ENCODE peak calls at places on chromosomes 1 and 21, in four cellular contexts. One of them, this sample, is unnamed.
A peak's percentile ranks its signal among the peaks of the same experiment; 100 is the strongest.

GRCh38 chr21:28793043-28793442 is 199.6 kb downstream of the LTN1 start:
- DNase-seq in H9: no peak
- DNase-seq in IMR-90: peak; percentile 73
- DNase-seq in H1: no peak
- DNase-seq in this sample: peak; percentile 45

GRCh38 chr1:217273866-217274265 is 357.0 kb downstream of the GPATCH2 start:
- DNase-seq in H1: no peak
- DNase-seq in H9: no peak
- DNase-seq in IMR-90: peak; percentile 58
- DNase-seq in this sample: no peak

GRCh38 chr1:242546441-242546840 is 21.9 kb upstream of the PLD5 start:
- DNase-seq in H1: no peak
- DNase-seq in H9: no peak
- DNase-seq in IMR-90: no peak
- DNase-seq in this sample: no peak

GRCh38 chr1:58782308-58783089 is 1.3 kb downstream of the JUN start:
- DNase-seq in H9: peak; percentile 67
- DNase-seq in IMR-90: peak; percentile 22
- DNase-seq in H1: no peak
- DNase-seq in this sample: peak; percentile 43

GRCh38 chr1:75811211-75811981 is 14.7 kb downstream of the MSH4 start:
- DNase-seq in IMR-90: peak; percentile 63
- DNase-seq in H9: no peak
- DNase-seq in H1: no peak
- DNase-seq in this sample: no peak

GRCh38 chr1:63112155-63112914 is 210.0 kb upstream of the FOXD3 start:
- DNase-seq in IMR-90: peak; percentile 31
- DNase-seq in H9: no peak
- DNase-seq in H1: peak; percentile 17
- DNase-seq in this sample: peak; percentile 87

GRCh38 chr1:6128276-6129081 is 51.6 kb downstream of the CHD5 start:
- DNase-seq in H1: no peak
- DNase-seq in H9: no peak
- DNase-seq in IMR-90: no peak
- DNase-seq in this sample: no peak

GRCh38 chr1:75426688-75427087 is 184.2 kb downstream of the SLC44A5 start:
- DNase-seq in H1: no peak
- DNase-seq in H9: no peak
- DNase-seq in IMR-90: no peak
- DNase-seq in this sample: no peak

GRCh38 chr1:17529381-17529780 is 10.1 kb upstream of the ARHGEF10L start:
- DNase-seq in H1: no peak
- DNase-seq in H9: no peak
- DNase-seq in IMR-90: no peak
- DNase-seq in this sample: no peak

GRCh38 chr1:153532161-153532560 is 3.6 kb downstream of the S100A6 start:
- DNase-seq in H9: no peak
- DNase-seq in H1: no peak
- DNase-seq in IMR-90: no peak
- DNase-seq in this sample: no peak

GRCh38 chr1:54543729-54544496 is 4.1 kb upstream of the ACOT11 start:
- DNase-seq in IMR-90: peak; percentile 84
- DNase-seq in H1: no peak
- DNase-seq in H9: no peak
- DNase-seq in this sample: no peak

GRCh38 chr1:36089393-36090121 is 865 bp downstream of the ADPRS start:
- DNase-seq in IMR-90: peak; percentile 58
- DNase-seq in H1: no peak
- DNase-seq in H9: no peak
- DNase-seq in this sample: peak; percentile 72

GRCh38 chr1:39160703-39161102 is 43.8 kb upstream of the MACF1 start:
- DNase-seq in H9: no peak
- DNase-seq in H1: no peak
- DNase-seq in IMR-90: no peak
- DNase-seq in this sample: no peak

GRCh38 chr21:26835027-26835713 is 10.0 kb downstream of the ADAMTS1 start:
- DNase-seq in IMR-90: peak; percentile 85
- DNase-seq in H1: no peak
- DNase-seq in H9: no peak
- DNase-seq in this sample: peak; percentile 61

GRCh38 chr1:66833112-66833511 is 32.0 kb upstream of the INSL5 start:
- DNase-seq in H1: no peak
- DNase-seq in H9: no peak
- DNase-seq in IMR-90: no peak
- DNase-seq in this sample: no peak

GRCh38 chr1:2233468-2233867 is 5.3 kb downstream of the SKI start:
- DNase-seq in H1: no peak
- DNase-seq in IMR-90: no peak
- DNase-seq in H9: peak; percentile 28
- DNase-seq in this sample: no peak

GRCh38 chr1:222464841-222465210 is 83.1 kb downstream of the HHIPL2 start:
- DNase-seq in H9: peak; percentile 56
- DNase-seq in H1: peak; percentile 46
- DNase-seq in IMR-90: peak; percentile 73
- DNase-seq in this sample: peak; percentile 80

GRCh38 chr1:150559627-150560010 is 10.4 kb downstream of the ADAMTSL4 start:
- DNase-seq in H9: no peak
- DNase-seq in H1: no peak
- DNase-seq in IMR-90: no peak
- DNase-seq in this sample: no peak

GRCh38 chr1:55214903-55215193 is 316 bp downstream of the USP24 start:
- DNase-seq in H9: peak; percentile 58
- DNase-seq in IMR-90: peak; percentile 49
- DNase-seq in H1: no peak
- DNase-seq in this sample: peak; percentile 76

GRCh38 chr1:108816049-108816882 is 40.6 kb downstream of the AKNAD1 start:
- DNase-seq in H9: peak; percentile 63
- DNase-seq in H1: peak; percentile 17
- DNase-seq in IMR-90: peak; percentile 93
- DNase-seq in this sample: peak; percentile 82

GRCh38 chr1:192602757-192603156 is 27.2 kb downstream of the RGS1 start:
- DNase-seq in IMR-90: no peak
- DNase-seq in H1: no peak
- DNase-seq in H9: no peak
- DNase-seq in this sample: no peak

GRCh38 chr1:152035406-152036315 is 1.1 kb downstream of the S100A11 start:
- DNase-seq in IMR-90: no peak
- DNase-seq in H1: no peak
- DNase-seq in H9: no peak
- DNase-seq in this sample: peak; percentile 61

GRCh38 chr1:6027591-6027990 is 18.1 kb upstream of the KCNAB2 start:
- DNase-seq in H9: no peak
- DNase-seq in H1: no peak
- DNase-seq in IMR-90: no peak
- DNase-seq in this sample: no peak

GRCh38 chr1:156502749-156503671 is 2.4 kb upstream of the MEF2D start:
- DNase-seq in H9: peak; percentile 96
- DNase-seq in H1: peak; percentile 83
- DNase-seq in IMR-90: peak; percentile 98
- DNase-seq in this sample: peak; percentile 99

GRCh38 chr1:41377397-41377796 is 16.2 kb downstream of the FOXO6 start:
- DNase-seq in IMR-90: no peak
- DNase-seq in H9: no peak
- DNase-seq in H1: no peak
- DNase-seq in this sample: no peak

GRCh38 chr1:2210084-2210653 is 15.6 kb upstream of the FAAP20 start:
- DNase-seq in H9: no peak
- DNase-seq in IMR-90: no peak
- DNase-seq in H1: no peak
- DNase-seq in this sample: no peak

GRCh38 chr1:245310605-245311531 is 156.1 kb downstream of the KIF26B start:
- DNase-seq in H9: peak; percentile 51
- DNase-seq in H1: no peak
- DNase-seq in IMR-90: no peak
- DNase-seq in this sample: peak; percentile 65

GRCh38 chr1:192706936-192707335 is 71.0 kb downstream of the RGS13 start:
- DNase-seq in IMR-90: peak; percentile 19
- DNase-seq in H1: no peak
- DNase-seq in H9: no peak
- DNase-seq in this sample: no peak

GRCh38 chr1:10519016-10519417 is 44.3 kb downstream of the PEX14 start:
- DNase-seq in H9: no peak
- DNase-seq in H1: no peak
- DNase-seq in IMR-90: no peak
- DNase-seq in this sample: no peak

GRCh38 chr1:41476807-41477361 is 7.6 kb downstream of the EDN2 start:
- DNase-seq in IMR-90: no peak
- DNase-seq in H9: no peak
- DNase-seq in H1: no peak
- DNase-seq in this sample: no peak

GRCh38 chr1:208201241-208201640 is 42.9 kb downstream of the PLXNA2 start:
- DNase-seq in IMR-90: peak; percentile 91
- DNase-seq in H1: no peak
- DNase-seq in H9: no peak
- DNase-seq in this sample: no peak

GRCh38 chr1:201137579-201138310 is 10.8 kb upstream of the ASCL5 start:
- DNase-seq in H9: no peak
- DNase-seq in H1: no peak
- DNase-seq in IMR-90: peak; percentile 97
- DNase-seq in this sample: no peak

GRCh38 chr21:40516336-40516735 is 330.6 kb downstream of the DSCAM start:
- DNase-seq in H9: no peak
- DNase-seq in IMR-90: no peak
- DNase-seq in H1: no peak
- DNase-seq in this sample: peak; percentile 76

GRCh38 chr1:207304710-207305151 is 16.7 kb upstream of the CD55 start:
- DNase-seq in IMR-90: peak; percentile 74
- DNase-seq in H9: no peak
- DNase-seq in H1: no peak
- DNase-seq in this sample: no peak

GRCh38 chr1:204313675-204314074 is 46.1 kb downstream of the PLEKHA6 start:
- DNase-seq in IMR-90: no peak
- DNase-seq in H1: no peak
- DNase-seq in H9: no peak
- DNase-seq in this sample: no peak

GRCh38 chr1:210231846-210232523 is 611 bp upstream of the SERTAD4 start:
- DNase-seq in IMR-90: no peak
- DNase-seq in H9: no peak
- DNase-seq in H1: no peak
- DNase-seq in this sample: peak; percentile 31

GRCh38 chr1:12305377-12305776 is 75.5 kb downstream of the VPS13D start:
- DNase-seq in H9: no peak
- DNase-seq in IMR-90: no peak
- DNase-seq in H1: no peak
- DNase-seq in this sample: no peak

GRCh38 chr1:166859597-166859996 is 16.5 kb downstream of the TADA1 start:
- DNase-seq in H9: no peak
- DNase-seq in H1: no peak
- DNase-seq in IMR-90: no peak
- DNase-seq in this sample: peak; percentile 92

DNA sequence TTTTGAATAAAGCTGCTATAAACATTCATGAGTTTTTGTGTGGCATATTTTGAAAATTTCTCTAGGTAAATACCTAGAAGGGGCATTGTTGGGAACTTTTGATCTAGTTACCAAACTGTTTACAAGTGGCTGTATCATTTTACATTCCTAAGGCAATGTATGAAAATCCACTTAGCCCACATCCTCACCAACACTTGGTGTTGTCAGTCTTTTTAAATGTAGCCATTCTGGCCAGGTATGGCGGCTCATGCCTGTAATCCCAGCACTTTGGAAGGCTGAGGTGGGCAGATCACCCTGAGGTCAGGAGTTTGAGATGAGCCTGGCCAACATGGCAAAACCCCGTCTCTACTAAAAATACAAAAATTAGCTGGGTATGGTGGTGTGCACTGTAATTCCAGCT is 5.9 kb upstream of the KCNE2 start:
- DNase-seq in H9: no peak
- DNase-seq in IMR-90: no peak
- DNase-seq in H1: no peak
- DNase-seq in this sample: no peak
- H2BK5ac ChIP-seq in H9: no peak overlapping the region
- H2BK5ac ChIP-seq in IMR-90: no peak overlapping the region
- H2BK5ac ChIP-seq in H1: no peak overlapping the region
- H2BK5ac ChIP-seq in this sample: no peak overlapping the region

GRCh38 chr1:247465796-247466195 is 7.9 kb upstream of the OR2B11 start:
- DNase-seq in H9: no peak
- DNase-seq in H1: no peak
- DNase-seq in IMR-90: no peak
- DNase-seq in this sample: no peak
- H3K56ac ChIP-seq in H9: no peak overlapping the region
- H3K56ac ChIP-seq in H1: no peak overlapping the region
- H3K56ac ChIP-seq in IMR-90: no peak overlapping the region
- H3K56ac ChIP-seq in this sample: no peak overlapping the region

GRCh38 chr21:32278518-32279376 is at the start of gene MIS18A:
- DNase-seq in IMR-90: peak; percentile 96
- DNase-seq in H1: peak; percentile 80
- DNase-seq in H9: peak; percentile 95
- DNase-seq in this sample: peak; percentile 96
- H3K4ac ChIP-seq in IMR-90: peak within 1 kb of the TSS; percentile 71
- H3K4ac ChIP-seq in H1: peak within 1 kb of the TSS; percentile 66
- H3K4ac ChIP-seq in H9: no peak within 1 kb of the TSS
- H3K4ac ChIP-seq in this sample: peak within 1 kb of the TSS; percentile 20

DNA sequence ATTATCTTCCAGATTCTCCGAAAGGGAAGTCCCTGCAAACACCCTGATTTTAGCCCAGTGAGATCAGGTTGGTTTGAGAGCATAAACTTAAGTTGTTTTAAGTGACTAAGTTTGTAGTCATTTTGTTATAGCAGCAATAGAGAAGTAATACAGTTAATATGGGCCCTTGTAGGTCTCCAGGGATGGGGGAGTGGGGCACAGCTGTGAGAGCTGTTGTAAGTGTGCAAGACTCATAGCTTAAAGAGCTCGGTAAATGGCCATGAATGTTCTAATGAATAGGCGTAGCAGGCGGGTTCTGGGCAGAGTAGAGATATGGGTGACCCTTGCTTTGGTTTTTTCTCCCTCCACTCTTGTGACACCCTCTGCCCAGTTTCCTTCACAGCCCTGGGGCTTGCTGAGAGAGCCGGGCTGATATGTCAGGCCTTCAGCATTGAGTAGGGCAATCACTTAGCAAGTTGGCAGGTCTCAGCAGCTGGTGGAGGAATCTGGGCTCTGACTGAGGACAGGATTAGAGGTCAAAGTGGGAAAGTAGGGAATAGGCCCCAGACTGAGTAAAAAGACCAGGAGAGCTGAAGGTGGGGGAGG is 16.0 kb upstream of the ID3 start:
- DNase-seq in H1: no peak
- DNase-seq in IMR-90: no peak
- DNase-seq in H9: no peak
- DNase-seq in this sample: no peak
- H2BK5ac ChIP-seq in H1: no peak overlapping the region
- H2BK5ac ChIP-seq in IMR-90: peak overlapping the region; percentile 98
- H2BK5ac ChIP-seq in H9: no peak overlapping the region
- H2BK5ac ChIP-seq in this sample: no peak overlapping the region

DNA sequence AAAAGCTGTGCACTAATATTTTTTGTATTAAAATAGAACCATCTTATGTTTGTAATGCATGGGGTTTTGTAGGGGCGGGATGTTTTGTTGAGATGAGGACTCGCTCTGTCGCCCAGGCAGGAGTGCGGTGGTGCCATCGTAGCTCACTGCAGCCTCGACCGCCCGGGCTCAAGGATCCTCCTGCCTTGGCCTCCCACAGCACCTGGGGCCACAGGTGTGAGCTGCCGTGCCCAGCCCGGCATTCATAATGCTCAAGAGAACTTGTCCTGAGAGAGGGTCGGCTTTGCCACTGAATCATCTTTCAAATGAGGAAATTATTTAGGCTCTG is 3.0 kb upstream of the C1orf159 start:
- DNase-seq in H1: no peak
- DNase-seq in IMR-90: no peak
- DNase-seq in H9: no peak
- DNase-seq in this sample: no peak
- H3K56ac ChIP-seq in H1: no peak overlapping the region
- H3K56ac ChIP-seq in IMR-90: no peak overlapping the region
- H3K56ac ChIP-seq in H9: no peak overlapping the region
- H3K56ac ChIP-seq in this sample: no peak overlapping the region

This sample was measured in mesendoderm.